ENCODE peak calls at places on chromosomes 6 and 20, in seven cellular contexts. A is hepatocyte; R is fibroblast of villous mesenchyme; C is tibial artery; X is colonic mucosa; G is ascending aorta; N is naive thymus-derived CD4-positive, alpha-beta T cell. U is an unnamed sample.

GRCh38 chr6:149888659-149889058 is 9.3 kb downstream of the RAET1E start:
- DNase-seq in A (no peak), R (peak; percentile 48), C (no peak), X (no peak), G (no peak), N (no peak), U (no peak)

GRCh38 chr6:36076178-36077088 is 48.8 kb downstream of the MAPK14 start:
- DNase-seq in A (no peak), R (peak; percentile 91), C (no peak), X (no peak), G (no peak), N (no peak), U (no peak)

GRCh38 chr6:3277251-3277650 is 18.5 kb downstream of the PSMG4 start:
- DNase-seq in A (no peak), R (no peak), C (no peak), X (no peak), G (no peak), N (no peak), U (no peak)

GRCh38 chr6:165661416-165662001 is 1.5 kb downstream of the PDE10A start:
- DNase-seq in A (peak; percentile 23), R (peak; percentile 11), C (no peak), X (no peak), G (no peak), N (no peak), U (peak; percentile 53)

GRCh38 chr6:54255881-54256280 is 52.4 kb upstream of the TINAG start:
- DNase-seq in A (no peak), R (peak; percentile 8), C (no peak), X (no peak), G (no peak), N (no peak), U (peak; percentile 24)

GRCh38 chr6:98581725-98582124 is 252.6 kb upstream of the POU3F2 start:
- DNase-seq in A (no peak), R (no peak), C (no peak), X (no peak), G (no peak), N (no peak), U (no peak)

GRCh38 chr6:100177956-100178355 is 183.9 kb upstream of the MCHR2 start:
- DNase-seq in A (no peak), R (no peak), C (no peak), X (no peak), G (no peak), N (no peak), U (peak; percentile 23)

GRCh38 chr20:23350855-23351838 is 556 bp downstream of the NXT1 start:
- DNase-seq in A (peak; percentile 67), R (peak; percentile 60), C (peak; percentile 58), X (peak; percentile 70), G (peak; percentile 82), N (peak; percentile 50), U (peak; percentile 34)

GRCh38 chr6:128672023-128672422 is 151.6 kb upstream of the PTPRK start:
- DNase-seq in A (no peak), R (no peak), C (no peak), X (no peak), G (no peak), N (no peak), U (no peak)

GRCh38 chr6:18265099-18265372 is 706 bp upstream of the DEK start:
- DNase-seq in A (no peak), R (no peak), C (no peak), X (no peak), G (no peak), N (no peak), U (no peak)

GRCh38 chr6:87714093-87714809 is 12.2 kb upstream of the AKIRIN2 start:
- DNase-seq in A (no peak), R (peak; percentile 67), C (no peak), X (no peak), G (no peak), N (no peak), U (peak; percentile 79)

GRCh38 chr6:153160221-153160620 is 29.1 kb upstream of the RGS17 start:
- DNase-seq in A (no peak), R (peak; percentile 59), C (no peak), X (no peak), G (no peak), N (no peak), U (peak; percentile 26)

GRCh38 chr20:34948030-34948429 is 7.6 kb downstream of the GSS start:
- DNase-seq in A (no peak), R (peak; percentile 65), C (no peak), X (no peak), G (no peak), N (no peak), U (peak; percentile 72)

GRCh38 chr6:6960571-6961251 is 147.1 kb upstream of the RREB1 start:
- DNase-seq in A (no peak), R (no peak), C (no peak), X (no peak), G (no peak), N (no peak), U (no peak)

GRCh38 chr6:9412951-9413559 is 977.7 kb upstream of the SLC35B3 start:
- DNase-seq in A (peak; percentile 51), R (no peak), C (no peak), X (peak; percentile 24), G (no peak), N (no peak), U (no peak)

GRCh38 chr6:108655840-108656650 is 95.3 kb downstream of the FOXO3 start:
- DNase-seq in A (peak; percentile 50), R (peak; percentile 90), C (peak; percentile 40), X (no peak), G (no peak), N (no peak), U (peak; percentile 93)
- H3K4me3 ChIP-seq in A (no peak overlapping the region), R (peak overlapping the region; percentile 3), C (peak overlapping the region; percentile 17), X (no peak overlapping the region), G (peak overlapping the region; percentile 8), N (no peak overlapping the region), U (peak overlapping the region; percentile 15)

GRCh38 chr6:43250992-43251373 is 7.7 kb downstream of the TTBK1 start:
- DNase-seq in A (no peak), R (no peak), C (no peak), X (peak; percentile 61), G (no peak), N (no peak), U (no peak)
- H3K4me3 ChIP-seq in A (no peak overlapping the region), R (no peak overlapping the region), C (no peak overlapping the region), X (no peak overlapping the region), G (no peak overlapping the region), N (no peak overlapping the region), U (no peak overlapping the region)

DNA sequence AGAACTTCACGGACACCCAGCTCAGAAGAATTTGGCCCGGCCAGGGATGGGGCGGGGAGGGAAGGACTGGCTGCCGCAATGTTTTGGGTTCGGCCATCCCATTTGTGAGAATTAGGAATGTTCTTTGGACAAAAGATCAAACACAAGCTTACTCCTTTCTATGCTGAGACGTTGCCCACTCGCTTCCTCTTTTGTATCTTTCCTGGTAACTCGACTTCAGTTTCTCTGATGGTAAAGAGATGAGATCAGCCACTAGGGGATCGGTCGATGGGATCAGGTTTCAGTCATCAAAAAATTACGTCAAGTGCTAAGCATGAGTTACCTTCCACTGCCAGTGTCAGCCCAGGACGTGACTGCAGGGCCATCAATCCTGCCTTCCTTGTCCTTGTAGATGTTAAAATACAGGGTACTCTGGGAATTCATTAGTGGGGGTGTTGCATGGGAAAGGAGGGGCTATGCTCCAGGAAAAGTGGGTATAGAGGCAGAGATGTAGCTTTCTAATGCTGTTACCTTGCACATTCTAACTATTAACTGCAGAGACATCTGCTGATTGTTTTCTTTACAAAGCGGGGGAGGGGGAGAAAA is 190.2 kb downstream of the TSHZ2 start:
- DNase-seq in A (peak; percentile 67), R (peak; percentile 67), C (peak; percentile 34), X (no peak), G (peak; percentile 64), N (no peak), U (peak; percentile 48)
- H3K4me3 ChIP-seq in A (no peak overlapping the region), R (peak overlapping the region; percentile 3), C (no peak overlapping the region), X (no peak overlapping the region), G (peak overlapping the region; percentile 6), N (no peak overlapping the region), U (no peak overlapping the region)

GRCh38 chr6:26048590-26048989 is 38.6 kb upstream of the HFE start:
- DNase-seq in A (no peak), R (peak; percentile 42), C (no peak), X (no peak), G (no peak), N (no peak), U (no peak)
- H3K4me3 ChIP-seq in A (no peak overlapping the region), R (no peak overlapping the region), C (no peak overlapping the region), X (no peak overlapping the region), G (no peak overlapping the region), N (no peak overlapping the region), U (no peak overlapping the region)

GRCh38 chr20:57711311-57711712 is 1.5 kb upstream of the PMEPA1 start:
- DNase-seq in A (no peak), R (no peak), C (no peak), X (no peak), G (peak; percentile 68), N (no peak), U (no peak)
- H3K4me3 ChIP-seq in A (peak overlapping the region; percentile 59), R (no peak overlapping the region), C (peak overlapping the region; percentile 89), X (no peak overlapping the region), G (peak overlapping the region; percentile 73), N (peak overlapping the region; percentile 98), U (no peak overlapping the region)

DNA sequence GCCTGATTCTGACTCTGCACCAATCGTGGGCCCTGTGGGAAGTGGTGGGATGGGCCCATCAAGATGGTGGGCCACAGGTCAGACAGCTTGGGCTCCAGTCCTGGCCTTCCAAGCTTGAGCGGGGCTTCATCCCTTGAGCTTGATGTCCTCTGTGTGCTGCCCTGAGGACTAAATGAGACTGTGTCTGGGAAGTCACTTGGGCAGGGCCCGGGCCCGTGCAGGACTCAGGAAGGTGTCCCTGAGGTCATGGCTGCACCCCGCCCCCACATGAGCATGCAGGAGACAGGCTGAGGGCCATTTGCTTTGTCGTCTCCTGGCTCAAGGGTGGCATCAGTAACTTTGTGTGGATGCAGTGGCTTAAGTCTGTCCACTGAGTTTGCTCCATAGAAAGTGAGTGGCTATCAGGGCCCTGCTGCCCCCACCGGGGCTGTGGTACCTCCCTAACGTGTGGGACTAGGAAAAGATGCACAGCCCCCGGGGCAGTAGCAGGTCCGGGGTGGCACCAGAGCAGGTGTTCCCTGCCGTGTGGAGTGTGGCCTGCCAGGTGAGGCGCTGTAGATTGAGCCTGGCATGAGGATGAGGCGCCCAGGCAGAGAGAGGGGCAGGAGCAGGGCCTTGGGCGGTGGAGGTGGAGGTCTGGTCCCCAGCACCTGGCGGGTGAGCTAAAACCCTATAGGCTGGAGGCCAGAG is 298.6 kb downstream of the TAF4 start:
- DNase-seq in A (no peak), R (no peak), C (no peak), X (no peak), G (no peak), N (no peak), U (no peak)
- H3K4me3 ChIP-seq in A (no peak overlapping the region), R (no peak overlapping the region), C (no peak overlapping the region), X (no peak overlapping the region), G (no peak overlapping the region), N (no peak overlapping the region), U (no peak overlapping the region)

DNA sequence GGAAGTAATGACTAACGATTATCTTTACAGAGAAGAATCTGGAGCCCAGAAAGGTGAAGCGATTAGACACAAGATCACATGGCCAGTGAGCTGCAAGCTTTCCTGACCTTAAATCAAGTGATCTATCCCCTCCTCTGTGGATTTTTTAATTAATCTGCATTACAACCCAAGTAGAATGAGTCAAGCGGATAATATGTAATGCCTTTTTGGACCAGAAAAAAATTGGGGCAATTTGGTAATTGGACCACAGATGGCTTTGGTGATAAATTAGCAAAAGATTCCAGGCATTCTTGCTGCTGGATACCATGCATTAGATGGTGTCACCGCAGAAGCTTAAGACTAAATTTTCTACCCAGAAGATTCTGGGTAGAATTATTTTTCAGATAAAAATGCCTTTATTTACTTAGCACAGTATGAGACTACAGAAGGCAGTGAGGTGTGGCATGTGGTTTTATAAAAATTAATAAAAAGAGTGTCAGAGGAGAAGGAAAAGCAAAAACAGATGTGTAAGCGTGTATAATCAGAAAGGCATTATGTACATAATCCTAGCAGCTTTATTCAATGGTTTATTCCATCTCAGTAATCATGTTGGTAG is 53.9 kb upstream of the PCSK2 start:
- DNase-seq in A (no peak), R (no peak), C (no peak), X (no peak), G (no peak), N (no peak), U (no peak)
- H3K4me3 ChIP-seq in A (no peak overlapping the region), R (no peak overlapping the region), C (no peak overlapping the region), X (no peak overlapping the region), G (no peak overlapping the region), N (no peak overlapping the region), U (no peak overlapping the region)

U was measured in fibroblast of pulmonary artery.